ENCODE peak calls at places on chromosomes 7 and 10, in five cellular contexts. E is Peyer's patch, O is left ventricle myocardium inferior, P is stomach, H is hepatocyte. A is an unnamed sample. For H3K4me1, the result is how much of the 10 kb centered on the place peaks cover.

GRCh38 chr10:26468691-26469090 is 30.6 kb downstream of the APBB1IP start:
- DNase-seq in O (no peak), E (no peak), P (no peak), H (no peak), A (peak)

GRCh38 chr7:96320437-96320836 is 1.5 kb downstream of the SLC25A13 start:
- DNase-seq in H (no peak), E (no peak), O (no peak), P (no peak), A (no peak)

GRCh38 chr10:34405611-34406462 is 409.3 kb downstream of the PARD3 start:
- DNase-seq in O (no peak), H (no peak), P (no peak), E (no peak), A (no peak)

GRCh38 chr10:122939819-122940543 is 14.0 kb downstream of the C10orf88 start:
- DNase-seq in P (no peak), E (no peak), H (no peak), O (no peak), A (no peak)

GRCh38 chr7:33805630-33806233 is 99.6 kb upstream of the BMPER start:
- DNase-seq in O (no peak), H (peak), P (peak), E (no peak), A (no peak)

GRCh38 chr10:132266594-132267161 is 41.1 kb downstream of the STK32C start:
- DNase-seq in P (no peak), H (no peak), O (no peak), E (no peak), A (no peak)

GRCh38 chr10:69869291-69869841 is 67.7 kb downstream of the COL13A1 start:
- DNase-seq in H (no peak), O (no peak), E (peak), P (peak), A (no peak)

GRCh38 chr10:3365630-3366029 is 193.0 kb upstream of the PITRM1 start:
- DNase-seq in P (no peak), H (peak), O (no peak), E (no peak), A (no peak)

GRCh38 chr7:83457022-83457892 is 191.7 kb downstream of the SEMA3E start:
- DNase-seq in H (no peak), O (no peak), P (no peak), E (no peak), A (no peak)

GRCh38 chr10:100670828-100671479 is 74.4 kb upstream of the PAX2 start:
- DNase-seq in E (peak), H (peak), P (peak), O (no peak), A (peak)

GRCh38 chr10:31928531-31929259 is at the start of gene ARHGAP12:
- DNase-seq in O (peak), E (peak), H (peak), P (peak), A (peak)

GRCh38 chr7:28520074-28521015 is 108.0 kb downstream of the CREB5 start:
- DNase-seq in H (no peak), E (no peak), P (no peak), O (no peak), A (no peak)

DNA sequence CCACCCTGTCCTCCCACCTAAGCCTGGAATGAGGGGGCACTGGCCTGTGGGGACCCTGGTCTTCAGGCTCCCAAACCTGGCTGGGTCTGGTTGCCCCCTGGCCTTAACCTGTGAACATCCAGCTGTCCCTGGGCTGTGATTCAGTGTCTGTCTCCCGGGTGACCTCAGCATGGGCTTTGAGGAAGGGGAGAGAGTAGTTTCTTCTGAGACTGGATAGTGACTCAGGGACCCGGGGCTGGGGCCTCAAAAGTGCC is 251 bp upstream of the CLDN4 start:
- DNase-seq in P (no peak), E (no peak), H (no peak), O (no peak), A (no peak)
- H3K4me3 ChIP-seq in P (peak), E (no peak), H (no peak), O (no peak), A (peak)

GRCh38 chr7:94294471-94295131 is 100.1 kb upstream of the COL1A2 start:
- DNase-seq in E (no peak), H (no peak), P (no peak), O (no peak), A (no peak)

GRCh38 chr7:94298943-94299342 is 95.8 kb upstream of the COL1A2 start:
- DNase-seq in P (no peak), H (no peak), E (no peak), O (no peak), A (no peak)

GRCh38 chr7:94297397-94297838 is 97.3 kb upstream of the COL1A2 start:
- DNase-seq in O (peak), P (peak), E (no peak), H (peak), A (no peak)

GRCh38 chr7:94296886-94297285 is 97.8 kb upstream of the COL1A2 start:
- DNase-seq in H (no peak), E (no peak), O (no peak), P (no peak), A (no peak)

GRCh38 chr7:94295805-94296204 is 98.9 kb upstream of the COL1A2 start:
- DNase-seq in O (no peak), P (no peak), E (no peak), H (peak), A (no peak)
- H3K4me1 ChIP-seq in O (under half), P (under half), E (under half), H (under half), A (under half)

DNA sequence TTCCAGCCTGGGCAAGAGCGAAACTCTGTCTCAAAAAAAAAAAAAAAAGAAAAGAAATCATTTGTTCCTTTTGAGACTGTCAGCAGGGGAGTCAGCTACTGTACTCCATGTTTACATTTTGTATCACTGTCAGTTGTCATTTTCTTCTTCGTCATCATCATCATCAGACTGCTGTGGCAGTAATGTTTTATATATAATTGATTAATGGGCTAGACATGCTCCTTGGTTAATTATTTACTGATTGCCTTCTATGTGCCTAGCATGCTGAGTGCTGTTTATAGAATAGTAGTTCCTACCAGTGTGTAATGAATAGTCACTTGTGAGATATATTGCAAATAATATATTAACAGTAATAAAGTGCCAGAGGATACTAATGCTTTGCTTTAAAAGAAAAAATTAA is 50.5 kb downstream of the VCL start:
- DNase-seq in H (no peak), P (no peak), E (no peak), O (no peak), A (no peak)
- TF ChIP-seq CTCF in H (no peak), P (no peak), E (no peak), O (no peak), A (no peak)

GRCh38 chr10:33385686-33386085 is 51.2 kb upstream of the NRP1 start:
- DNase-seq in P (no peak), H (no peak), O (no peak), E (no peak), A (no peak)

GRCh38 chr10:33377658-33378025 is 43.2 kb upstream of the NRP1 start:
- DNase-seq in H (no peak), O (no peak), E (no peak), P (no peak), A (no peak)

GRCh38 chr10:33381391-33381790 is 46.9 kb upstream of the NRP1 start:
- DNase-seq in E (no peak), H (no peak), O (no peak), P (no peak), A (no peak)

GRCh38 chr10:33385016-33385415 is 50.5 kb upstream of the NRP1 start:
- DNase-seq in P (no peak), E (no peak), H (no peak), O (no peak), A (no peak)

GRCh38 chr10:33381897-33382578 is 47.6 kb upstream of the NRP1 start:
- DNase-seq in P (no peak), E (no peak), O (no peak), H (peak), A (no peak)
- H3K4me3 ChIP-seq in P (no peak), E (no peak), O (no peak), H (no peak), A (no peak)

DNA sequence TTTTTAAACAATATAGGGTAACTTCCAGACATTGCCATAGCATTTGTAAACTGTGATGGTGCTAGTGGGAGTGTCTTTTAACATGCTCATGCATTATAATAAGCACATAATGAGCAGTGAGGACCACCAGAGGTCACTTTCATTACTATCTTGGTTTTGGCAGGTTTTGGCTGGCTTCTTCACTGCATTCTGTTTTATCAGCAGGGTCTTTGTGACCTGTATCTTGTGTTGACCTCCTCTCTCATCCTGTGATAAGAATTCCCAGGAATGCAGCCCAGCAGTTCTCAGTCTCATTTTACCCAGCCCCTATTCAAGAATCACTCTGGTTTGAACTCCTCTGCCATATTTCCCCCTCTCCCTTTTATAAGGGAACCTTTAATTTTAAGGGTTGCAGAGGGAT is 91.3 kb downstream of the ZNF467 start:
- DNase-seq in P (no peak), H (no peak), O (no peak), E (no peak), A (no peak)
- H3K4me1 ChIP-seq in P (under half), H (under half), O (under half), E (under half), A (under half)

GRCh38 chr10:87092356-87092860 is 2.2 kb downstream of the GLUD1 start:
- DNase-seq in O (no peak), E (no peak), P (no peak), H (peak), A (no peak)

GRCh38 chr10:87093461-87094372 is 926 bp downstream of the GLUD1 start:
- DNase-seq in E (peak), P (peak), H (peak), O (peak), A (peak)

GRCh38 chr10:87092861-87093460 is 1.7 kb downstream of the GLUD1 start:
- DNase-seq in E (no peak), O (no peak), H (peak), P (no peak), A (peak)

GRCh38 chr10:87094373-87095240 is at the start of the genes GLUD1 and SHLD2:
- DNase-seq in H (peak), P (peak), E (peak), O (peak), A (peak)

DNA sequence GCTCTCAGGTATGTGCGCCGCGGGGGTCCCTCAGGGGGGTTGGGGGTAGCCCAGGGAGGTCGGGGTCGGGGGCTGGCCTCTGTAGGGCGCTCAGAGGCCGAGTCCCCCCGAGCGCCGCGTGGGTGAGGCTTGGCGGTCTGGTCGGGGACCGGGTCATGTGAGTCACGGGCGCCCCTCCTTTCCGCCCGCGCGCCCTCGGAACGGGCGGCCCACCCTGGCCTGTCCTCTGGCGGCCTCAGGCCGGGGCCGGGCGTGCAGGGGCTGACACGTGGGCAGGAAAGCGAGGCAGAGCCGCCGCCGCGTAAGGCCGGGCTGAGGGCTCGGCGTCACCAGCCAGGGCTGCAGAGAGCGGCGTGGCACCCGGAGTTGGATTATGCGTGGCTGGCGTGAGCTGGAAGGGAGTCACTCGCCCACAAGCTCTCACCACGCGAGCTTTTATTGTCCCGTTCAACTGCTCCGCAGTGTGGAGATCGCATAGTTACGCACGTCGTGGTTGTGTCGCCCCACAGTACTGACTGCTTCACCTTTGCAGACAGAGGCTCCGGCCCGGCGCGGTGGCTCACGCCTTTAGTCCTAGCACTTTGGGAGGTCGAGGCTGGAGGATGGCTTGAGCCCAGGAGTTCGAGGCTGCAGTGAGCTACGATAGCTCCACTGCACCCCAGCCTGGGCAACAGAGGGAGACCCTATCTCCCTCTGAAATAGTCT is 387 bp downstream of the SHLD2 start:
- DNase-seq in P (peak), O (peak), H (peak), E (peak), A (peak)
- TF ChIP-seq CTCF in P (no peak), O (no peak), H (no peak), E (no peak), A (no peak)

GRCh38 chr10:68103237-68103866 is 5.9 kb upstream of the MYPN start:
- DNase-seq in E (no peak), P (no peak), O (no peak), H (no peak), A (no peak)
- H3K4me3 ChIP-seq in E (no peak), P (no peak), O (no peak), H (no peak), A (no peak)

GRCh38 chr10:62057359-62057758 is 155.9 kb downstream of the ARID5B start:
- DNase-seq in O (no peak), P (no peak), H (no peak), E (no peak), A (no peak)

GRCh38 chr10:62058896-62059423 is 157.5 kb downstream of the ARID5B start:
- DNase-seq in P (no peak), E (no peak), H (no peak), O (no peak), A (no peak)

GRCh38 chr10:62058476-62058875 is 157.0 kb downstream of the ARID5B start:
- DNase-seq in P (no peak), O (no peak), H (no peak), E (no peak), A (no peak)

GRCh38 chr10:62057872-62058271 is 156.4 kb downstream of the ARID5B start:
- DNase-seq in E (no peak), P (no peak), O (no peak), H (no peak), A (no peak)

GRCh38 chr10:62059424-62059913 is 158.0 kb downstream of the ARID5B start:
- DNase-seq in E (no peak), P (no peak), O (no peak), H (no peak), A (no peak)
- H3K4me1 ChIP-seq in E (under half), P (half or more), O (half or more), H (half or more), A (under half)

GRCh38 chr7:102814025-102814471 is 65.2 kb downstream of the FAM185A start:
- DNase-seq in E (no peak), P (no peak), H (no peak), O (no peak), A (no peak)
- TF ChIP-seq CTCF in E (no peak), P (no peak), H (no peak), O (no peak), A (no peak)

GRCh38 chr10:80544316-80544953 is 6.7 kb downstream of the SH2D4B start:
- DNase-seq in O (no peak), P (no peak), E (no peak), H (no peak), A (no peak)

GRCh38 chr10:80540136-80540535 is 2.4 kb downstream of the SH2D4B start:
- DNase-seq in P (no peak), O (no peak), H (no peak), E (no peak), A (no peak)

GRCh38 chr10:80541144-80541750 is 3.5 kb downstream of the SH2D4B start:
- DNase-seq in E (no peak), H (no peak), P (no peak), O (peak), A (no peak)

GRCh38 chr10:80540644-80541143 is 3.0 kb downstream of the SH2D4B start:
- DNase-seq in H (no peak), E (peak), O (no peak), P (no peak), A (no peak)

DNA sequence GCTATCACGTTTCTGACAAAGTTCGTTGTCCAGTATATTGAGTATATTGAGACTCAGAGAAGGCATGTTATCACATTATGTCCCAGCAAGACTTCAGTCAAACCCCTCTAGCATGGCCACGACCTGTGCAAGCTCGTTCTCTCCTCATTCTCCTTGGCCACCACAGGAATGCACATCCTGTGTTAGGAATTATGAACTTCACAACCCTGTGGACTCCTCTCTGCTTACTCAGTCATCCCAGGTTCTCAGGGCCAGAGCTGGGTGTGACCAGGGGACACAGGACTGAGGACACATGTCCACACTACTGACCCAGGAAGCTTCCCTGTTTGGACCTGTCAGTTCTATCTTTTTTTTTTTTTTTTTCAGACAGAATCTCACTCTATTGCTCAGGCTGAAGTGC is 4.4 kb downstream of the SH2D4B start:
- DNase-seq in P (no peak), O (no peak), H (no peak), E (no peak), A (no peak)
- H3K4me3 ChIP-seq in P (no peak), O (no peak), H (no peak), E (no peak), A (no peak)